ENCODE peak calls at places on chromosomes 5 and 9, in ten cellular contexts. One of them, this sample, is unnamed.

GRCh38 chr9:111857555-111858211 is 38.9 kb upstream of the UGCG start:
- DNase-seq in hepatocyte: peak; percentile 38
- DNase-seq in heart right ventricle: no peak
- DNase-seq in neural progenitor cell: no peak
- DNase-seq in tibial nerve: no peak
- DNase-seq in right lobe of liver: no peak
- DNase-seq in PC-3: peak; percentile 87
- DNase-seq in HCT116: no peak
- DNase-seq in thoracic aorta: no peak
- DNase-seq in colonic mucosa: no peak
- DNase-seq in this sample: no peak

GRCh38 chr5:111070272-111071134 is 1.0 kb upstream of the TSLP start:
- DNase-seq in hepatocyte: peak; percentile 53
- DNase-seq in heart right ventricle: no peak
- DNase-seq in neural progenitor cell: peak; percentile 90
- DNase-seq in tibial nerve: no peak
- DNase-seq in right lobe of liver: no peak
- DNase-seq in PC-3: no peak
- DNase-seq in HCT116: no peak
- DNase-seq in thoracic aorta: no peak
- DNase-seq in colonic mucosa: no peak
- DNase-seq in this sample: peak; percentile 75

GRCh38 chr5:121979691-121980090 is 17.9 kb downstream of the SRFBP1 start:
- DNase-seq in hepatocyte: no peak
- DNase-seq in heart right ventricle: no peak
- DNase-seq in neural progenitor cell: no peak
- DNase-seq in tibial nerve: no peak
- DNase-seq in right lobe of liver: no peak
- DNase-seq in PC-3: no peak
- DNase-seq in HCT116: no peak
- DNase-seq in thoracic aorta: no peak
- DNase-seq in colonic mucosa: no peak
- DNase-seq in this sample: no peak

GRCh38 chr9:81974764-81975163 is 13.8 kb upstream of the SPATA31D1 start:
- DNase-seq in hepatocyte: no peak
- DNase-seq in heart right ventricle: no peak
- DNase-seq in neural progenitor cell: no peak
- DNase-seq in tibial nerve: no peak
- DNase-seq in right lobe of liver: no peak
- DNase-seq in PC-3: no peak
- DNase-seq in HCT116: no peak
- DNase-seq in thoracic aorta: no peak
- DNase-seq in colonic mucosa: no peak
- DNase-seq in this sample: no peak

GRCh38 chr9:100720922-100721321 is 143.0 kb downstream of the CAVIN4 start:
- DNase-seq in hepatocyte: peak; percentile 19
- DNase-seq in heart right ventricle: no peak
- DNase-seq in neural progenitor cell: no peak
- DNase-seq in tibial nerve: no peak
- DNase-seq in right lobe of liver: no peak
- DNase-seq in PC-3: no peak
- DNase-seq in HCT116: no peak
- DNase-seq in thoracic aorta: no peak
- DNase-seq in colonic mucosa: no peak
- DNase-seq in this sample: no peak

GRCh38 chr9:83512621-83513020 is 25.6 kb downstream of the FRMD3 start:
- DNase-seq in hepatocyte: no peak
- DNase-seq in heart right ventricle: no peak
- DNase-seq in neural progenitor cell: no peak
- DNase-seq in tibial nerve: no peak
- DNase-seq in right lobe of liver: no peak
- DNase-seq in PC-3: no peak
- DNase-seq in HCT116: no peak
- DNase-seq in thoracic aorta: no peak
- DNase-seq in colonic mucosa: no peak
- DNase-seq in this sample: no peak

GRCh38 chr5:155004138-155004744 is 9.3 kb upstream of the KIF4B start:
- DNase-seq in hepatocyte: peak; percentile 34
- DNase-seq in heart right ventricle: peak; percentile 4
- DNase-seq in neural progenitor cell: peak; percentile 64
- DNase-seq in tibial nerve: no peak
- DNase-seq in right lobe of liver: peak; percentile 49
- DNase-seq in PC-3: peak; percentile 56
- DNase-seq in HCT116: peak; percentile 31
- DNase-seq in thoracic aorta: no peak
- DNase-seq in colonic mucosa: no peak
- DNase-seq in this sample: no peak

GRCh38 chr5:61525573-61526142 is 193.6 kb downstream of the ZSWIM6 start:
- DNase-seq in hepatocyte: peak; percentile 42
- DNase-seq in heart right ventricle: no peak
- DNase-seq in neural progenitor cell: peak; percentile 21
- DNase-seq in tibial nerve: no peak
- DNase-seq in right lobe of liver: no peak
- DNase-seq in PC-3: peak; percentile 33
- DNase-seq in HCT116: no peak
- DNase-seq in thoracic aorta: no peak
- DNase-seq in colonic mucosa: no peak
- DNase-seq in this sample: no peak

GRCh38 chr5:137560414-137560813 is 61.3 kb upstream of the SPOCK1 start:
- DNase-seq in hepatocyte: no peak
- DNase-seq in heart right ventricle: no peak
- DNase-seq in neural progenitor cell: no peak
- DNase-seq in tibial nerve: no peak
- DNase-seq in right lobe of liver: no peak
- DNase-seq in PC-3: peak; percentile 76
- DNase-seq in HCT116: no peak
- DNase-seq in thoracic aorta: no peak
- DNase-seq in colonic mucosa: no peak
- DNase-seq in this sample: no peak

GRCh38 chr5:28766565-28767158 is 1728.3 kb upstream of the CDH9 start:
- DNase-seq in hepatocyte: peak; percentile 59
- DNase-seq in heart right ventricle: no peak
- DNase-seq in neural progenitor cell: peak; percentile 51
- DNase-seq in tibial nerve: no peak
- DNase-seq in right lobe of liver: no peak
- DNase-seq in PC-3: peak; percentile 73
- DNase-seq in HCT116: peak; percentile 16
- DNase-seq in thoracic aorta: no peak
- DNase-seq in colonic mucosa: no peak
- DNase-seq in this sample: no peak

GRCh38 chr5:142830241-142831018 is 60.3 kb downstream of the ARHGAP26 start:
- DNase-seq in hepatocyte: no peak
- DNase-seq in heart right ventricle: no peak
- DNase-seq in neural progenitor cell: no peak
- DNase-seq in tibial nerve: no peak
- DNase-seq in right lobe of liver: no peak
- DNase-seq in PC-3: peak; percentile 48
- DNase-seq in HCT116: no peak
- DNase-seq in thoracic aorta: no peak
- DNase-seq in colonic mucosa: no peak
- DNase-seq in this sample: no peak

GRCh38 chr9:131366745-131367401 is 27.0 kb upstream of the PRRC2B start:
- DNase-seq in hepatocyte: peak; percentile 69
- DNase-seq in heart right ventricle: no peak
- DNase-seq in neural progenitor cell: peak; percentile 84
- DNase-seq in tibial nerve: no peak
- DNase-seq in right lobe of liver: no peak
- DNase-seq in PC-3: peak; percentile 52
- DNase-seq in HCT116: no peak
- DNase-seq in thoracic aorta: no peak
- DNase-seq in colonic mucosa: no peak
- DNase-seq in this sample: no peak

GRCh38 chr9:113573303-113573958 is 109.9 kb downstream of the RGS3 start:
- DNase-seq in hepatocyte: no peak
- DNase-seq in heart right ventricle: no peak
- DNase-seq in neural progenitor cell: no peak
- DNase-seq in tibial nerve: no peak
- DNase-seq in right lobe of liver: peak; percentile 33
- DNase-seq in PC-3: no peak
- DNase-seq in HCT116: no peak
- DNase-seq in thoracic aorta: no peak
- DNase-seq in colonic mucosa: no peak
- DNase-seq in this sample: peak; percentile 67

GRCh38 chr9:13110766-13111400 is 168.6 kb downstream of the MPDZ start:
- DNase-seq in hepatocyte: no peak
- DNase-seq in heart right ventricle: peak; percentile 30
- DNase-seq in neural progenitor cell: no peak
- DNase-seq in tibial nerve: no peak
- DNase-seq in right lobe of liver: peak; percentile 80
- DNase-seq in PC-3: no peak
- DNase-seq in HCT116: no peak
- DNase-seq in thoracic aorta: no peak
- DNase-seq in colonic mucosa: no peak
- DNase-seq in this sample: no peak

DNA sequence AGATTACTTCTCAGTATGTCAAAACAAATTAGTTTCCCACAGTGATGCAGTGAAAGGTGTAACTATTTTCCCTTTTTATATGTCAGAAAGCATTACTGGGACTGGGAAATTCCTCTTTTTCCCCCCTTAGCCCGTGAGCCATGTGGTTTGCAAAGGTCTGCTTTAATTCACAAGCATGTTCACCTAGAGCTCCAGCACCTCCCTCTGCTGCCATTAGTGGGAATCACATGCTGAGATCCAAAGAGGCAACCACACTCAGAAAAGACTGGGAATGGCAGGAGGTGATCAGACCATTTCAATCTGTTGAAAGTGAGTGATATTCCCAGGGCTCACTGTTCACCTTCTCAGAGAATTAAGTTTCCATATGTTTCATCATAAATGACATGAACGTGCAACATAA is 703.7 kb upstream of the WWC1 start:
- DNase-seq in hepatocyte: peak; percentile 57
- DNase-seq in heart right ventricle: peak; percentile 11
- DNase-seq in neural progenitor cell: peak; percentile 75
- DNase-seq in tibial nerve: no peak
- DNase-seq in right lobe of liver: no peak
- DNase-seq in PC-3: peak; percentile 50
- DNase-seq in HCT116: peak; percentile 8
- DNase-seq in thoracic aorta: no peak
- DNase-seq in colonic mucosa: no peak
- DNase-seq in this sample: no peak
- TF ChIP-seq CTCF in hepatocyte: peak; percentile 52
- TF ChIP-seq CTCF in heart right ventricle: peak; percentile 42
- TF ChIP-seq CTCF in neural progenitor cell: peak; percentile 72
- TF ChIP-seq CTCF in tibial nerve: peak; percentile 24
- TF ChIP-seq CTCF in right lobe of liver: peak; percentile 46
- TF ChIP-seq CTCF in PC-3: peak; percentile 45
- TF ChIP-seq CTCF in HCT116: no peak
- TF ChIP-seq CTCF in thoracic aorta: peak; percentile 11
- TF ChIP-seq CTCF in colonic mucosa: no peak
- TF ChIP-seq CTCF in this sample: peak; percentile 7

GRCh38 chr5:158899201-158899600 is 200.5 kb downstream of the EBF1 start:
- DNase-seq in hepatocyte: no peak
- DNase-seq in heart right ventricle: no peak
- DNase-seq in neural progenitor cell: no peak
- DNase-seq in tibial nerve: no peak
- DNase-seq in right lobe of liver: no peak
- DNase-seq in PC-3: no peak
- DNase-seq in HCT116: no peak
- DNase-seq in thoracic aorta: no peak
- DNase-seq in colonic mucosa: no peak
- DNase-seq in this sample: no peak

GRCh38 chr5:158899792-158900191 is 199.9 kb downstream of the EBF1 start:
- DNase-seq in hepatocyte: no peak
- DNase-seq in heart right ventricle: peak; percentile 29
- DNase-seq in neural progenitor cell: no peak
- DNase-seq in tibial nerve: no peak
- DNase-seq in right lobe of liver: no peak
- DNase-seq in PC-3: no peak
- DNase-seq in HCT116: no peak
- DNase-seq in thoracic aorta: no peak
- DNase-seq in colonic mucosa: peak; percentile 19
- DNase-seq in this sample: peak; percentile 65

GRCh38 chr5:158905281-158905680 is 194.4 kb downstream of the EBF1 start:
- DNase-seq in hepatocyte: no peak
- DNase-seq in heart right ventricle: no peak
- DNase-seq in neural progenitor cell: no peak
- DNase-seq in tibial nerve: no peak
- DNase-seq in right lobe of liver: no peak
- DNase-seq in PC-3: no peak
- DNase-seq in HCT116: no peak
- DNase-seq in thoracic aorta: no peak
- DNase-seq in colonic mucosa: no peak
- DNase-seq in this sample: no peak

GRCh38 chr5:158898185-158899177 is 201.2 kb downstream of the EBF1 start:
- DNase-seq in hepatocyte: no peak
- DNase-seq in heart right ventricle: no peak
- DNase-seq in neural progenitor cell: no peak
- DNase-seq in tibial nerve: no peak
- DNase-seq in right lobe of liver: no peak
- DNase-seq in PC-3: peak; percentile 65
- DNase-seq in HCT116: no peak
- DNase-seq in thoracic aorta: no peak
- DNase-seq in colonic mucosa: no peak
- DNase-seq in this sample: no peak

DNA sequence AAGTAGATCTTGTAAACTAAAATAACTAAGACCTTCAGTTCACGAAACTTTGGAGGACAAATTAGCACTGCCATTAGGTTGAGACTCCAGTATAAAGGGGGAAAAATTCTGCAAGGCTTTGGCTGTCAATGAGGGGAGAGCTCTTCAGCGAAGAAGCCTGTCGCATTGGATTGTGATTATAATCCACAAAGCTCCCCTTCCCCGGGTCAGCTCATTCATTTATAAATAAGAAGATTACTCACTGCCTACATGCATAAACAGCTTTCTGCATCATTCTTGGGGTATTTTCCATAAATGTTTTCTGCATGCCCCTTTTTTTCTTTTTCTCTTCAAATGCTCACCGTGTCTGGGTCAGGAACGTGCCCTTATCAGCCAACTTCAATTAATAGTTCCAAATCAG is 196.7 kb downstream of the EBF1 start:
- DNase-seq in hepatocyte: no peak
- DNase-seq in heart right ventricle: no peak
- DNase-seq in neural progenitor cell: peak; percentile 27
- DNase-seq in tibial nerve: no peak
- DNase-seq in right lobe of liver: no peak
- DNase-seq in PC-3: no peak
- DNase-seq in HCT116: no peak
- DNase-seq in thoracic aorta: no peak
- DNase-seq in colonic mucosa: no peak
- DNase-seq in this sample: no peak
- H3K4me1 ChIP-seq in hepatocyte: no peaks in the 10 kb centered on the region
- H3K4me1 ChIP-seq in heart right ventricle: no peaks in the 10 kb centered on the region
- H3K4me1 ChIP-seq in neural progenitor cell: peaks cover 11% of the 10 kb centered on the region
- H3K4me1 ChIP-seq in tibial nerve: no peaks in the 10 kb centered on the region
- H3K4me1 ChIP-seq in right lobe of liver: no peaks in the 10 kb centered on the region
- H3K4me1 ChIP-seq in PC-3: peaks cover 7% of the 10 kb centered on the region
- H3K4me1 ChIP-seq in HCT116: no peaks in the 10 kb centered on the region
- H3K4me1 ChIP-seq in thoracic aorta: peaks cover 14% of the 10 kb centered on the region
- H3K4me1 ChIP-seq in colonic mucosa: no peaks in the 10 kb centered on the region
- H3K4me1 ChIP-seq in this sample: no peaks in the 10 kb centered on the region

GRCh38 chr5:10545084-10545483 is 18.8 kb upstream of the ANKRD33B start:
- DNase-seq in hepatocyte: no peak
- DNase-seq in heart right ventricle: no peak
- DNase-seq in neural progenitor cell: no peak
- DNase-seq in tibial nerve: no peak
- DNase-seq in right lobe of liver: no peak
- DNase-seq in PC-3: no peak
- DNase-seq in HCT116: no peak
- DNase-seq in thoracic aorta: no peak
- DNase-seq in colonic mucosa: no peak
- DNase-seq in this sample: no peak
- H3K4me3 ChIP-seq in hepatocyte: no peak overlapping the region
- H3K4me3 ChIP-seq in heart right ventricle: no peak overlapping the region
- H3K4me3 ChIP-seq in neural progenitor cell: no peak overlapping the region
- H3K4me3 ChIP-seq in tibial nerve: no peak overlapping the region
- H3K4me3 ChIP-seq in right lobe of liver: no peak overlapping the region
- H3K4me3 ChIP-seq in PC-3: no peak overlapping the region
- H3K4me3 ChIP-seq in HCT116: no peak overlapping the region
- H3K4me3 ChIP-seq in thoracic aorta: no peak overlapping the region
- H3K4me3 ChIP-seq in colonic mucosa: no peak overlapping the region
- H3K4me3 ChIP-seq in this sample: no peak overlapping the region

GRCh38 chr5:1134478-1134877 is 22.6 kb upstream of the SLC12A7 start:
- DNase-seq in hepatocyte: no peak
- DNase-seq in heart right ventricle: no peak
- DNase-seq in neural progenitor cell: no peak
- DNase-seq in tibial nerve: no peak
- DNase-seq in right lobe of liver: no peak
- DNase-seq in PC-3: peak; percentile 7
- DNase-seq in HCT116: no peak
- DNase-seq in thoracic aorta: no peak
- DNase-seq in colonic mucosa: no peak
- DNase-seq in this sample: no peak
- TF ChIP-seq CTCF in hepatocyte: peak; percentile 16
- TF ChIP-seq CTCF in heart right ventricle: peak; percentile 20
- TF ChIP-seq CTCF in neural progenitor cell: peak; percentile 7
- TF ChIP-seq CTCF in tibial nerve: no peak
- TF ChIP-seq CTCF in right lobe of liver: peak; percentile 26
- TF ChIP-seq CTCF in PC-3: peak; percentile 35
- TF ChIP-seq CTCF in HCT116: no peak
- TF ChIP-seq CTCF in thoracic aorta: no peak
- TF ChIP-seq CTCF in colonic mucosa: peak; percentile 14
- TF ChIP-seq CTCF in this sample: peak; percentile 9